ENCODE peak calls at places on chromosome 21, in seven cellular contexts. One of them, this sample, is unnamed.

GRCh38 chr21:34200288-34200905 is 127.0 kb downstream of the MRPS6 start:
- DNase-seq in B cell: no peak
- DNase-seq in sigmoid colon: no peak
- DNase-seq in dorsolateral prefrontal cortex: no peak
- DNase-seq in C1 segment of cervical spinal cord: no peak
- DNase-seq in CD4-positive, alpha-beta T cell: no peak
- DNase-seq in activated T-helper 1 cell treated with anti-CD3 and anti-CD28 coated beads, Interleukin-2, amount 50 U/mL, for 16 hours: no peak
- DNase-seq in this sample: no peak

GRCh38 chr21:44701023-44701400 is 4.0 kb downstream of the KRTAP10-12 start:
- DNase-seq in B cell: no peak
- DNase-seq in sigmoid colon: no peak
- DNase-seq in dorsolateral prefrontal cortex: no peak
- DNase-seq in C1 segment of cervical spinal cord: no peak
- DNase-seq in CD4-positive, alpha-beta T cell: no peak
- DNase-seq in activated T-helper 1 cell treated with anti-CD3 and anti-CD28 coated beads, Interleukin-2, amount 50 U/mL, for 16 hours: no peak
- DNase-seq in this sample: no peak

GRCh38 chr21:26881504-26882228 is 36.5 kb upstream of the ADAMTS1 start:
- DNase-seq in B cell: no peak
- DNase-seq in sigmoid colon: no peak
- DNase-seq in dorsolateral prefrontal cortex: no peak
- DNase-seq in C1 segment of cervical spinal cord: no peak
- DNase-seq in CD4-positive, alpha-beta T cell: no peak
- DNase-seq in activated T-helper 1 cell treated with anti-CD3 and anti-CD28 coated beads, Interleukin-2, amount 50 U/mL, for 16 hours: no peak
- DNase-seq in this sample: no peak

GRCh38 chr21:35508389-35508888 is 459.3 kb upstream of the RUNX1 start:
- DNase-seq in B cell: no peak
- DNase-seq in sigmoid colon: peak; percentile 79
- DNase-seq in dorsolateral prefrontal cortex: no peak
- DNase-seq in C1 segment of cervical spinal cord: no peak
- DNase-seq in CD4-positive, alpha-beta T cell: no peak
- DNase-seq in activated T-helper 1 cell treated with anti-CD3 and anti-CD28 coated beads, Interleukin-2, amount 50 U/mL, for 16 hours: no peak
- DNase-seq in this sample: peak; percentile 43

GRCh38 chr21:21436012-21436545 is 437.9 kb downstream of the NCAM2 start:
- DNase-seq in B cell: no peak
- DNase-seq in sigmoid colon: no peak
- DNase-seq in dorsolateral prefrontal cortex: no peak
- DNase-seq in C1 segment of cervical spinal cord: no peak
- DNase-seq in CD4-positive, alpha-beta T cell: no peak
- DNase-seq in activated T-helper 1 cell treated with anti-CD3 and anti-CD28 coated beads, Interleukin-2, amount 50 U/mL, for 16 hours: no peak
- DNase-seq in this sample: no peak

GRCh38 chr21:32772281-32773047 is 909 bp upstream of the PAXBP1 start:
- DNase-seq in B cell: no peak
- DNase-seq in sigmoid colon: no peak
- DNase-seq in dorsolateral prefrontal cortex: no peak
- DNase-seq in C1 segment of cervical spinal cord: peak; percentile 13
- DNase-seq in CD4-positive, alpha-beta T cell: peak; percentile 29
- DNase-seq in activated T-helper 1 cell treated with anti-CD3 and anti-CD28 coated beads, Interleukin-2, amount 50 U/mL, for 16 hours: peak; percentile 49
- DNase-seq in this sample: peak; percentile 44

GRCh38 chr21:36419996-36420395 is 34.8 kb downstream of the CHAF1B start:
- DNase-seq in B cell: peak; percentile 63
- DNase-seq in sigmoid colon: peak; percentile 86
- DNase-seq in dorsolateral prefrontal cortex: peak; percentile 71
- DNase-seq in C1 segment of cervical spinal cord: peak; percentile 18
- DNase-seq in CD4-positive, alpha-beta T cell: peak; percentile 10
- DNase-seq in activated T-helper 1 cell treated with anti-CD3 and anti-CD28 coated beads, Interleukin-2, amount 50 U/mL, for 16 hours: no peak
- DNase-seq in this sample: peak; percentile 85

GRCh38 chr21:15210235-15210678 is 145.5 kb upstream of the NRIP1 start:
- DNase-seq in B cell: no peak
- DNase-seq in sigmoid colon: peak; percentile 71
- DNase-seq in dorsolateral prefrontal cortex: no peak
- DNase-seq in C1 segment of cervical spinal cord: no peak
- DNase-seq in CD4-positive, alpha-beta T cell: no peak
- DNase-seq in activated T-helper 1 cell treated with anti-CD3 and anti-CD28 coated beads, Interleukin-2, amount 50 U/mL, for 16 hours: no peak
- DNase-seq in this sample: peak; percentile 57

GRCh38 chr21:44618504-44618903 is 6.6 kb downstream of the KRTAP10-8 start:
- DNase-seq in B cell: no peak
- DNase-seq in sigmoid colon: peak; percentile 66
- DNase-seq in dorsolateral prefrontal cortex: no peak
- DNase-seq in C1 segment of cervical spinal cord: no peak
- DNase-seq in CD4-positive, alpha-beta T cell: no peak
- DNase-seq in activated T-helper 1 cell treated with anti-CD3 and anti-CD28 coated beads, Interleukin-2, amount 50 U/mL, for 16 hours: no peak
- DNase-seq in this sample: no peak

GRCh38 chr21:44709426-44710293 is 1.7 kb downstream of the TSPEAR start:
- DNase-seq in B cell: no peak
- DNase-seq in sigmoid colon: no peak
- DNase-seq in dorsolateral prefrontal cortex: peak; percentile 31
- DNase-seq in C1 segment of cervical spinal cord: no peak
- DNase-seq in CD4-positive, alpha-beta T cell: no peak
- DNase-seq in activated T-helper 1 cell treated with anti-CD3 and anti-CD28 coated beads, Interleukin-2, amount 50 U/mL, for 16 hours: no peak
- DNase-seq in this sample: no peak

GRCh38 chr21:41685511-41686149 is 81.2 kb downstream of the RIPK4 start:
- DNase-seq in B cell: no peak
- DNase-seq in sigmoid colon: no peak
- DNase-seq in dorsolateral prefrontal cortex: no peak
- DNase-seq in C1 segment of cervical spinal cord: no peak
- DNase-seq in CD4-positive, alpha-beta T cell: no peak
- DNase-seq in activated T-helper 1 cell treated with anti-CD3 and anti-CD28 coated beads, Interleukin-2, amount 50 U/mL, for 16 hours: no peak
- DNase-seq in this sample: no peak

This sample was measured in stomach.